ENCODE peak calls at places on chromosomes 5 and 9, in six cellular contexts. J is heart left ventricle, U is adipocyte, E is tibial artery, X is K562, V is A549. N is an unnamed sample.
A peak's percentile ranks its signal among the peaks of the same experiment; 100 is the strongest.

GRCh38 chr9:21781656-21782055 is 20.8 kb upstream of the MTAP start:
- DNase-seq in X (no peak), U (no peak), E (no peak), J (no peak), V (no peak), N (no peak)

GRCh38 chr5:15791859-15792258 is 291.9 kb downstream of the FBXL7 start:
- DNase-seq in E (no peak), X (no peak), V (no peak), J (no peak), U (peak; percentile 35), N (no peak)

GRCh38 chr9:114370251-114370984 is 17.4 kb downstream of the AKNA start:
- DNase-seq in E (no peak), J (no peak), U (no peak), X (no peak), V (no peak), N (no peak)

GRCh38 chr5:141914797-141915196 is 8.9 kb upstream of the DELE1 start:
- DNase-seq in J (no peak), U (no peak), V (no peak), X (no peak), E (no peak), N (no peak)

GRCh38 chr5:87829214-87829551 is 416.5 kb upstream of the CCNH start:
- DNase-seq in J (peak; percentile 69), X (no peak), U (no peak), V (peak; percentile 14), E (peak; percentile 73), N (no peak)

GRCh38 chr5:98769006-98769255 is 4.5 kb upstream of the RGMB start:
- DNase-seq in V (no peak), X (no peak), J (no peak), E (peak; percentile 36), U (peak; percentile 90), N (peak; percentile 40)

GRCh38 chr5:8478308-8478707 is 609.4 kb downstream of the MTRR start:
- DNase-seq in E (no peak), X (no peak), U (no peak), J (no peak), V (no peak), N (no peak)

GRCh38 chr5:35990941-35991592 is at the start of gene UGT3A1:
- DNase-seq in J (no peak), X (no peak), U (no peak), E (no peak), V (no peak), N (peak; percentile 78)

GRCh38 chr5:137997726-137998213 is 35.1 kb downstream of the FAM13B start:
- DNase-seq in E (no peak), X (peak; percentile 59), V (peak; percentile 36), U (no peak), J (no peak), N (no peak)

GRCh38 chr9:136644343-136644592 is 18.4 kb upstream of the EGFL7 start:
- DNase-seq in J (peak; percentile 94), V (peak; percentile 71), U (no peak), X (peak; percentile 87), E (peak; percentile 87), N (peak; percentile 86)

GRCh38 chr5:73989956-73990355 is 364.0 kb downstream of the ARHGEF28 start:
- DNase-seq in V (no peak), X (no peak), U (no peak), J (no peak), E (no peak), N (no peak)

GRCh38 chr9:72539824-72540347 is 18.5 kb downstream of the TMC1 start:
- DNase-seq in V (no peak), J (no peak), U (no peak), E (no peak), X (peak; percentile 78), N (no peak)

GRCh38 chr5:176803943-176804498 is 6.3 kb upstream of the UNC5A start:
- DNase-seq in J (no peak), U (peak; percentile 26), X (peak; percentile 60), V (no peak), E (no peak), N (no peak)

GRCh38 chr5:9265391-9266287 is 280.2 kb downstream of the SEMA5A start:
- DNase-seq in X (no peak), U (peak; percentile 87), E (no peak), V (no peak), J (peak; percentile 49), N (no peak)

GRCh38 chr5:154485850-154486426 is 7.9 kb upstream of the HAND1 start:
- DNase-seq in U (no peak), E (no peak), J (no peak), V (no peak), X (no peak), N (no peak)

GRCh38 chr9:93297659-93298497 is 113.9 kb downstream of the WNK2 start:
- DNase-seq in U (no peak), V (no peak), J (no peak), E (no peak), X (no peak), N (peak; percentile 40)

GRCh38 chr5:145495171-145495570 is 340.0 kb downstream of the PRELID2 start:
- DNase-seq in U (peak; percentile 18), E (no peak), J (no peak), X (no peak), V (no peak), N (no peak)

GRCh38 chr5:133751846-133752245 is 139.5 kb upstream of the FSTL4 start:
- DNase-seq in J (no peak), X (no peak), V (no peak), U (no peak), E (no peak), N (no peak)

GRCh38 chr5:538801-539468 is 14.7 kb upstream of the SLC9A3 start:
- DNase-seq in U (no peak), E (no peak), V (no peak), X (no peak), J (peak; percentile 14), N (no peak)

GRCh38 chr9:16385590-16386578 is 484.6 kb downstream of the BNC2 start:
- DNase-seq in X (no peak), J (no peak), U (peak; percentile 71), E (no peak), V (peak; percentile 25), N (no peak)

GRCh38 chr9:14433841-14434511 is 120.0 kb upstream of the NFIB start:
- DNase-seq in X (peak; percentile 48), U (peak; percentile 88), J (no peak), E (no peak), V (peak; percentile 76), N (peak; percentile 6)

GRCh38 chr9:112486221-112487007 is at the start of gene KIAA1958:
- DNase-seq in X (peak; percentile 95), U (peak; percentile 84), V (peak; percentile 89), E (peak; percentile 36), J (peak; percentile 89), N (peak; percentile 84)

GRCh38 chr9:112487799-112488345 is 1.2 kb downstream of the KIAA1958 start:
- DNase-seq in X (peak; percentile 25), E (no peak), V (peak; percentile 12), U (no peak), J (no peak), N (peak; percentile 28)

GRCh38 chr9:112485574-112485973 is 1.1 kb upstream of the KIAA1958 start:
- DNase-seq in E (no peak), J (no peak), X (no peak), U (no peak), V (no peak), N (no peak)

GRCh38 chr9:112489039-112489546 is 2.5 kb downstream of the KIAA1958 start:
- DNase-seq in U (no peak), X (peak; percentile 29), V (no peak), J (no peak), E (no peak), N (no peak)

GRCh38 chr9:112487008-112487798 is 576 bp downstream of the KIAA1958 start:
- DNase-seq in U (peak; percentile 71), E (peak; percentile 31), V (peak; percentile 62), J (peak; percentile 62), X (peak; percentile 73), N (peak; percentile 45)
- H3K4me1 ChIP-seq in U (peaks cover 14% of the 10 kb centered on the region), E (peaks cover 42% of the 10 kb centered on the region), V (peaks cover 18% of the 10 kb centered on the region), J (peaks cover 11% of the 10 kb centered on the region), X (peaks cover 6% of the 10 kb centered on the region), N (peaks cover 2% of the 10 kb centered on the region)

GRCh38 chr5:96743805-96744559 is 63.8 kb downstream of the ERAP1 start:
- DNase-seq in J (no peak), X (no peak), E (no peak), V (no peak), U (no peak), N (no peak)
- H3K4me1 ChIP-seq in J (peaks cover 58% of the 10 kb centered on the region), X (peaks cover 10% of the 10 kb centered on the region), E (peaks cover 6% of the 10 kb centered on the region), V (peaks cover 7% of the 10 kb centered on the region), U (peaks cover 12% of the 10 kb centered on the region), N (no peaks in the 10 kb centered on the region)

GRCh38 chr9:131673531-131673930 is 66.3 kb downstream of the RAPGEF1 start:
- DNase-seq in V (no peak), J (peak; percentile 52), E (no peak), X (no peak), U (no peak), N (no peak)
- H3K4me1 ChIP-seq in V (peaks cover 33% of the 10 kb centered on the region), J (peaks cover 95% of the 10 kb centered on the region), E (peaks cover 99% of the 10 kb centered on the region), X (peaks cover 12% of the 10 kb centered on the region), U (peaks cover 57% of the 10 kb centered on the region), N (no peaks in the 10 kb centered on the region)

GRCh38 chr5:85893996-85894395 is 723.7 kb upstream of the COX7C start:
- DNase-seq in V (no peak), U (no peak), E (no peak), J (no peak), X (no peak), N (no peak)
- H3K4me1 ChIP-seq in V (no peaks in the 10 kb centered on the region), U (no peaks in the 10 kb centered on the region), E (no peaks in the 10 kb centered on the region), J (no peaks in the 10 kb centered on the region), X (no peaks in the 10 kb centered on the region), N (no peaks in the 10 kb centered on the region)

GRCh38 chr9:106893088-106893487 is 30.1 kb downstream of the ZNF462 start:
- DNase-seq in X (no peak), J (no peak), V (peak; percentile 69), E (no peak), U (peak; percentile 53), N (no peak)
- H3K4me1 ChIP-seq in X (no peaks in the 10 kb centered on the region), J (peaks cover 28% of the 10 kb centered on the region), V (peaks cover 62% of the 10 kb centered on the region), E (peaks cover 14% of the 10 kb centered on the region), U (peaks cover 52% of the 10 kb centered on the region), N (no peaks in the 10 kb centered on the region)

GRCh38 chr9:87567566-87567965 is 69.9 kb downstream of the DAPK1 start:
- DNase-seq in J (no peak), U (no peak), X (peak; percentile 28), E (peak; percentile 31), V (no peak), N (no peak)
- H3K4me1 ChIP-seq in J (peaks cover 6% of the 10 kb centered on the region), U (peaks cover 24% of the 10 kb centered on the region), X (peaks cover 7% of the 10 kb centered on the region), E (peaks cover 50% of the 10 kb centered on the region), V (peaks cover 49% of the 10 kb centered on the region), N (peaks cover 9% of the 10 kb centered on the region)

GRCh38 chr5:136186786-136187185 is 6.2 kb downstream of the SMIM32 start:
- DNase-seq in E (no peak), U (no peak), X (no peak), V (no peak), J (no peak), N (peak; percentile 84)

GRCh38 chr5:136190904-136191303 is 2.1 kb downstream of the SMIM32 start:
- DNase-seq in X (no peak), V (no peak), U (no peak), J (no peak), E (no peak), N (no peak)

GRCh38 chr5:136185974-136186373 is 7.0 kb downstream of the SMIM32 start:
- DNase-seq in V (no peak), X (no peak), E (no peak), J (no peak), U (no peak), N (peak; percentile 69)

GRCh38 chr5:136191304-136192014 is 1.5 kb downstream of the SMIM32 start:
- DNase-seq in X (no peak), U (peak; percentile 29), V (no peak), E (no peak), J (no peak), N (peak; percentile 71)

GRCh38 chr5:136188859-136189258 is 4.1 kb downstream of the SMIM32 start:
- DNase-seq in J (no peak), U (no peak), X (peak; percentile 40), V (no peak), E (no peak), N (no peak)
- H3K4me1 ChIP-seq in J (peaks cover 15% of the 10 kb centered on the region), U (peaks cover 15% of the 10 kb centered on the region), X (peaks cover 20% of the 10 kb centered on the region), V (no peaks in the 10 kb centered on the region), E (peaks cover 24% of the 10 kb centered on the region), N (peaks cover 14% of the 10 kb centered on the region)

N was measured in small intestine.